ENCODE peak calls at places on chromosomes 11 and 22, in four cellular contexts. One of them, this sample, is unnamed.

GRCh38 chr22:38788846-38789245 is 5.1 kb downstream of the DNAL4 start:
- DNase-seq in right cardiac atrium: no peak
- DNase-seq in CD4-positive, CD25-positive, alpha-beta regulatory T cell: no peak
- DNase-seq in fibroblast of mammary gland: no peak
- DNase-seq in this sample: no peak

GRCh38 chr11:93567406-93567819 is 24.2 kb upstream of the SMCO4 start:
- DNase-seq in right cardiac atrium: peak
- DNase-seq in CD4-positive, CD25-positive, alpha-beta regulatory T cell: no peak
- DNase-seq in fibroblast of mammary gland: peak
- DNase-seq in this sample: peak

GRCh38 chr22:30879398-30879797 is 89.2 kb downstream of the MORC2 start:
- DNase-seq in fibroblast of mammary gland: no peak
- DNase-seq in CD4-positive, CD25-positive, alpha-beta regulatory T cell: no peak
- DNase-seq in right cardiac atrium: no peak
- DNase-seq in this sample: no peak

GRCh38 chr22:45587638-45588481 is 83.8 kb upstream of the ATXN10 start:
- DNase-seq in CD4-positive, CD25-positive, alpha-beta regulatory T cell: no peak
- DNase-seq in right cardiac atrium: no peak
- DNase-seq in fibroblast of mammary gland: peak
- DNase-seq in this sample: peak

GRCh38 chr11:76206327-76207081 is at the start of gene WNT11:
- DNase-seq in CD4-positive, CD25-positive, alpha-beta regulatory T cell: peak
- DNase-seq in fibroblast of mammary gland: no peak
- DNase-seq in right cardiac atrium: peak
- DNase-seq in this sample: peak

GRCh38 chr11:94147433-94147845 is 18.8 kb downstream of the PANX1 start:
- DNase-seq in CD4-positive, CD25-positive, alpha-beta regulatory T cell: peak
- DNase-seq in right cardiac atrium: no peak
- DNase-seq in fibroblast of mammary gland: no peak
- DNase-seq in this sample: no peak

GRCh38 chr11:57547854-57548377 is 10.5 kb downstream of the SMTNL1 start:
- DNase-seq in CD4-positive, CD25-positive, alpha-beta regulatory T cell: no peak
- DNase-seq in fibroblast of mammary gland: no peak
- DNase-seq in right cardiac atrium: no peak
- DNase-seq in this sample: no peak

GRCh38 chr22:25076281-25076680 is 123.4 kb upstream of the CRYBB3 start:
- DNase-seq in CD4-positive, CD25-positive, alpha-beta regulatory T cell: peak
- DNase-seq in right cardiac atrium: no peak
- DNase-seq in fibroblast of mammary gland: no peak
- DNase-seq in this sample: no peak

GRCh38 chr11:113690619-113691569 is 15.2 kb downstream of the TMPRSS5 start:
- DNase-seq in CD4-positive, CD25-positive, alpha-beta regulatory T cell: no peak
- DNase-seq in fibroblast of mammary gland: peak
- DNase-seq in right cardiac atrium: no peak
- DNase-seq in this sample: peak

GRCh38 chr11:14376920-14377319 is 17.9 kb upstream of the RRAS2 start:
- DNase-seq in fibroblast of mammary gland: no peak
- DNase-seq in right cardiac atrium: no peak
- DNase-seq in CD4-positive, CD25-positive, alpha-beta regulatory T cell: peak
- DNase-seq in this sample: no peak

GRCh38 chr11:33773399-33774355 is 643 bp downstream of the FBXO3 start:
- DNase-seq in fibroblast of mammary gland: peak
- DNase-seq in right cardiac atrium: peak
- DNase-seq in CD4-positive, CD25-positive, alpha-beta regulatory T cell: peak
- DNase-seq in this sample: no peak

GRCh38 chr11:79471071-79471470 is 30.2 kb upstream of the TENM4 start:
- DNase-seq in fibroblast of mammary gland: no peak
- DNase-seq in right cardiac atrium: no peak
- DNase-seq in CD4-positive, CD25-positive, alpha-beta regulatory T cell: no peak
- DNase-seq in this sample: no peak

GRCh38 chr11:10699072-10699471 is 5.5 kb upstream of the IRAG1 start:
- DNase-seq in right cardiac atrium: no peak
- DNase-seq in fibroblast of mammary gland: peak
- DNase-seq in CD4-positive, CD25-positive, alpha-beta regulatory T cell: no peak
- DNase-seq in this sample: no peak

GRCh38 chr22:30210235-30210831 is 36.2 kb downstream of the LIF start:
- DNase-seq in fibroblast of mammary gland: peak
- DNase-seq in CD4-positive, CD25-positive, alpha-beta regulatory T cell: no peak
- DNase-seq in right cardiac atrium: no peak
- DNase-seq in this sample: peak

GRCh38 chr11:12121504-12121903 is 11.1 kb downstream of the MICAL2 start:
- DNase-seq in fibroblast of mammary gland: no peak
- DNase-seq in right cardiac atrium: peak
- DNase-seq in CD4-positive, CD25-positive, alpha-beta regulatory T cell: no peak
- DNase-seq in this sample: no peak

GRCh38 chr11:108733479-108734116 is 68.7 kb downstream of the DDX10 start:
- DNase-seq in CD4-positive, CD25-positive, alpha-beta regulatory T cell: peak
- DNase-seq in right cardiac atrium: no peak
- DNase-seq in fibroblast of mammary gland: peak
- DNase-seq in this sample: peak

GRCh38 chr11:93585758-93586157 is 42.6 kb upstream of the SMCO4 start:
- DNase-seq in right cardiac atrium: no peak
- DNase-seq in fibroblast of mammary gland: peak
- DNase-seq in CD4-positive, CD25-positive, alpha-beta regulatory T cell: no peak
- DNase-seq in this sample: peak

GRCh38 chr11:125063429-125064043 is 431 bp downstream of the SLC37A2 start:
- DNase-seq in right cardiac atrium: peak
- DNase-seq in fibroblast of mammary gland: no peak
- DNase-seq in CD4-positive, CD25-positive, alpha-beta regulatory T cell: peak
- DNase-seq in this sample: no peak

GRCh38 chr11:10906521-10906920 is 48.7 kb upstream of the ZBED5 start:
- DNase-seq in fibroblast of mammary gland: peak
- DNase-seq in CD4-positive, CD25-positive, alpha-beta regulatory T cell: no peak
- DNase-seq in right cardiac atrium: no peak
- DNase-seq in this sample: peak

GRCh38 chr22:17401728-17402127 is 32.5 kb downstream of the CECR2 start:
- DNase-seq in fibroblast of mammary gland: no peak
- DNase-seq in CD4-positive, CD25-positive, alpha-beta regulatory T cell: no peak
- DNase-seq in right cardiac atrium: no peak
- DNase-seq in this sample: no peak

GRCh38 chr11:130122141-130122575 is 37.4 kb upstream of the ST14 start:
- DNase-seq in CD4-positive, CD25-positive, alpha-beta regulatory T cell: peak
- DNase-seq in fibroblast of mammary gland: no peak
- DNase-seq in right cardiac atrium: no peak
- DNase-seq in this sample: peak

GRCh38 chr11:645536-645935 is 8.5 kb downstream of the DRD4 start:
- DNase-seq in CD4-positive, CD25-positive, alpha-beta regulatory T cell: no peak
- DNase-seq in fibroblast of mammary gland: no peak
- DNase-seq in right cardiac atrium: peak
- DNase-seq in this sample: no peak

GRCh38 chr11:119584193-119585037 is 144.6 kb downstream of the NECTIN1 start:
- DNase-seq in fibroblast of mammary gland: peak
- DNase-seq in CD4-positive, CD25-positive, alpha-beta regulatory T cell: peak
- DNase-seq in right cardiac atrium: peak
- DNase-seq in this sample: peak

GRCh38 chr11:86070435-86071056 is 1.7 kb upstream of the PICALM start:
- DNase-seq in fibroblast of mammary gland: no peak
- DNase-seq in right cardiac atrium: no peak
- DNase-seq in CD4-positive, CD25-positive, alpha-beta regulatory T cell: no peak
- DNase-seq in this sample: no peak

GRCh38 chr11:122170815-122171475 is 54.9 kb upstream of the BLID start:
- DNase-seq in fibroblast of mammary gland: peak
- DNase-seq in right cardiac atrium: no peak
- DNase-seq in CD4-positive, CD25-positive, alpha-beta regulatory T cell: no peak
- DNase-seq in this sample: peak

GRCh38 chr11:104968856-104969776 is 742 bp upstream of the CASP4 start:
- DNase-seq in CD4-positive, CD25-positive, alpha-beta regulatory T cell: no peak
- DNase-seq in right cardiac atrium: peak
- DNase-seq in fibroblast of mammary gland: peak
- DNase-seq in this sample: peak
- H3K4me3 ChIP-seq in CD4-positive, CD25-positive, alpha-beta regulatory T cell: peak
- H3K4me3 ChIP-seq in right cardiac atrium: peak
- H3K4me3 ChIP-seq in fibroblast of mammary gland: peak
- H3K4me3 ChIP-seq in this sample: peak

DNA sequence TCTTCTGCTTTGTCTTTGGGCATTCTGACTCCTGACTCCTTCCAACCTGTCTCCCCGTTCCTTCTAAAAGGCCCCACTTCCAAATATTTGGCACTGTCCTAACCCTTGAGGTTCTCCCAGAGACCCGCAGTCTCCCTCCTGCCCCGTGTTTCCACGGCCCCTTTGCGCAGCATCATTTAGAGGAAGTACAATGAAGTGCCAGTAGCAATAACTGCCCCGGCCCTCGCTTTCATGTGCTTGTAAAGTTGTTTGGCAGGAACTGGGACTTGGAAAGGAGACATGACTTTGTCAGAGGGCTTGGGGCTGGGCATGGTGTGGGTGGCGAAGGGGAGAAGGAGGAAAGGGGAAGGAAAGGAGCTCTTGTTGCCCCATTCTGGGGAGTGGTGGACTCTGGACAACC is 2.6 kb downstream of the CD44 start:
- DNase-seq in CD4-positive, CD25-positive, alpha-beta regulatory T cell: peak
- DNase-seq in right cardiac atrium: peak
- DNase-seq in fibroblast of mammary gland: no peak
- DNase-seq in this sample: no peak
- H3K4me3 ChIP-seq in CD4-positive, CD25-positive, alpha-beta regulatory T cell: peak
- H3K4me3 ChIP-seq in right cardiac atrium: peak
- H3K4me3 ChIP-seq in fibroblast of mammary gland: peak
- H3K4me3 ChIP-seq in this sample: peak

GRCh38 chr22:50161508-50162390 is 8.8 kb upstream of the PANX2 start:
- DNase-seq in right cardiac atrium: peak
- DNase-seq in CD4-positive, CD25-positive, alpha-beta regulatory T cell: no peak
- DNase-seq in fibroblast of mammary gland: no peak
- DNase-seq in this sample: no peak
- H3K4me3 ChIP-seq in right cardiac atrium: no peak
- H3K4me3 ChIP-seq in CD4-positive, CD25-positive, alpha-beta regulatory T cell: no peak
- H3K4me3 ChIP-seq in fibroblast of mammary gland: no peak
- H3K4me3 ChIP-seq in this sample: no peak

GRCh38 chr22:41781508-41781906 is 19.0 kb upstream of the CCDC134 start:
- DNase-seq in fibroblast of mammary gland: no peak
- DNase-seq in right cardiac atrium: no peak
- DNase-seq in CD4-positive, CD25-positive, alpha-beta regulatory T cell: no peak
- DNase-seq in this sample: no peak
- H3K4me3 ChIP-seq in fibroblast of mammary gland: no peak
- H3K4me3 ChIP-seq in right cardiac atrium: no peak
- H3K4me3 ChIP-seq in CD4-positive, CD25-positive, alpha-beta regulatory T cell: peak
- H3K4me3 ChIP-seq in this sample: no peak

DNA sequence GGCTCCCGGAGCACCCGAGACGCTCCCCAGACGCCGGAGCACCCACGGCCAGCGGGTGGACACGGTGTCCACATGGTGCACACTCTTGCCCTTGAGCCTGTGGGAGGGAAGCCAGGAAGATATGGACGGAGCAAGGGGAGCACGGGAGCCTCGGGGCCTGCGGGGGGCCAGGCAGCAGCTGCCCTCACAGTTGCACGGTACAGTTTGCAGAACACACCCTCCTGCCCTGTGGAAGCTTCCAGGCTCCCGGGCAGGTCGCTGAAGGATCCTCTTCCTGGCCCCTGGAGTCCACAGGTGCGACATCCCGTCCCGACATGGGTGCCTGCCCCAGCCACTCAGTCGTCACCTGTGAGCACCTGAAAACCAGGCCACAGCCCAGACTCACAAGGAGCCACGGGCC is 253.5 kb downstream of the BRD1 start:
- DNase-seq in right cardiac atrium: peak
- DNase-seq in CD4-positive, CD25-positive, alpha-beta regulatory T cell: no peak
- DNase-seq in fibroblast of mammary gland: no peak
- DNase-seq in this sample: no peak
- H3K4me3 ChIP-seq in right cardiac atrium: no peak
- H3K4me3 ChIP-seq in CD4-positive, CD25-positive, alpha-beta regulatory T cell: no peak
- H3K4me3 ChIP-seq in fibroblast of mammary gland: no peak
- H3K4me3 ChIP-seq in this sample: no peak

This sample was measured in brain microvascular endothelial cell.